ENCODE peak calls at places on chromosomes 7 and 10, in ten cellular contexts. Q is heart left ventricle, X is left ventricle myocardium inferior, O is activated B cell treated with CpG ODN at 0.5 μM for 24 hours, U is right atrium auricular region, F is choroid plexus epithelial cell, R is MCF 10A, V is ovary, D is IMR-90, Z is GM20000. N is an unnamed sample.

GRCh38 chr10:119253433-119254174 is 46.2 kb downstream of the GRK5 start:
- DNase-seq in Q (peak; percentile 67), X (peak; percentile 75), O (no peak), U (peak; percentile 89), F (peak; percentile 97), R (peak; percentile 72), V (peak; percentile 91), D (peak; percentile 96), Z (no peak), N (no peak)

GRCh38 chr7:5070206-5070605 is 24.5 kb downstream of the RBAK start:
- DNase-seq in Q (no peak), X (no peak), O (no peak), U (no peak), F (no peak), R (no peak), V (no peak), D (no peak), Z (no peak), N (no peak)

GRCh38 chr7:138895700-138896099 is 85.5 kb downstream of the KIAA1549 start:
- DNase-seq in Q (no peak), X (no peak), O (no peak), U (no peak), F (no peak), R (peak; percentile 47), V (no peak), D (no peak), Z (no peak), N (no peak)

GRCh38 chr7:24442170-24442777 is 131.0 kb upstream of the PALS2 start:
- DNase-seq in Q (no peak), X (no peak), O (no peak), U (no peak), F (no peak), R (no peak), V (no peak), D (no peak), Z (no peak), N (no peak)

GRCh38 chr10:91891285-91892001 is 17.8 kb downstream of the FGFBP3 start:
- DNase-seq in Q (no peak), X (no peak), O (no peak), U (no peak), F (peak; percentile 88), R (peak; percentile 79), V (no peak), D (peak; percentile 83), Z (no peak), N (no peak)

GRCh38 chr7:23299770-23300300 is 696 bp downstream of the MALSU1 start:
- DNase-seq in Q (no peak), X (no peak), O (no peak), U (no peak), F (peak; percentile 62), R (no peak), V (no peak), D (peak; percentile 35), Z (peak; percentile 19), N (no peak)

GRCh38 chr7:90958669-90959068 is 305.6 kb upstream of the FZD1 start:
- DNase-seq in Q (no peak), X (no peak), O (no peak), U (no peak), F (peak; percentile 94), R (no peak), V (no peak), D (peak; percentile 66), Z (no peak), N (no peak)

GRCh38 chr10:50582766-50583762 is 40.7 kb downstream of the SGMS1 start:
- DNase-seq in Q (no peak), X (no peak), O (no peak), U (no peak), F (no peak), R (no peak), V (no peak), D (peak; percentile 27), Z (no peak), N (no peak)

GRCh38 chr7:107294182-107294581 is 125.4 kb downstream of the HBP1 start:
- DNase-seq in Q (no peak), X (no peak), O (no peak), U (no peak), F (no peak), R (no peak), V (no peak), D (no peak), Z (no peak), N (no peak)

GRCh38 chr10:114631678-114632417 is 26.2 kb downstream of the ABLIM1 start:
- DNase-seq in Q (peak; percentile 60), X (peak; percentile 56), O (peak; percentile 20), U (peak; percentile 64), F (no peak), R (no peak), V (peak; percentile 54), D (no peak), Z (peak; percentile 38), N (no peak)

GRCh38 chr10:35463105-35463867 is 127.0 kb downstream of the CCNY start:
- DNase-seq in Q (no peak), X (no peak), O (no peak), U (no peak), F (no peak), R (no peak), V (no peak), D (peak; percentile 34), Z (no peak), N (no peak)

GRCh38 chr7:16668978-16669377 is 23.0 kb downstream of the BZW2 start:
- DNase-seq in Q (no peak), X (no peak), O (no peak), U (no peak), F (peak; percentile 61), R (no peak), V (no peak), D (no peak), Z (no peak), N (no peak)

GRCh38 chr10:71974489-71975011 is 10.4 kb downstream of the CHST3 start:
- DNase-seq in Q (no peak), X (no peak), O (no peak), U (no peak), F (no peak), R (peak; percentile 81), V (no peak), D (peak; percentile 74), Z (peak; percentile 70), N (no peak)

GRCh38 chr10:62870866-62871265 is 54.7 kb upstream of the EGR2 start:
- DNase-seq in Q (no peak), X (no peak), O (no peak), U (no peak), F (no peak), R (no peak), V (no peak), D (no peak), Z (peak; percentile 65), N (no peak)

GRCh38 chr10:69813632-69814031 is 11.9 kb downstream of the COL13A1 start:
- DNase-seq in Q (no peak), X (no peak), O (no peak), U (no peak), F (no peak), R (no peak), V (no peak), D (no peak), Z (no peak), N (no peak)
- TF ChIP-seq CTCF in Q (no peak), X (no peak), O (no peak), U (no peak), F (peak; percentile 16), R (no peak), V (no peak), D (no peak), Z (no peak), N (no peak)

GRCh38 chr10:97101166-97101940 is 84.4 kb downstream of the SLIT1 start:
- DNase-seq in Q (no peak), X (no peak), O (no peak), U (no peak), F (peak; percentile 27), R (no peak), V (no peak), D (no peak), Z (no peak), N (no peak)
- TF ChIP-seq CTCF in Q (no peak), X (peak; percentile 20), O (no peak), U (no peak), F (peak; percentile 12), R (no peak), V (no peak), D (no peak), Z (no peak), N (no peak)

DNA sequence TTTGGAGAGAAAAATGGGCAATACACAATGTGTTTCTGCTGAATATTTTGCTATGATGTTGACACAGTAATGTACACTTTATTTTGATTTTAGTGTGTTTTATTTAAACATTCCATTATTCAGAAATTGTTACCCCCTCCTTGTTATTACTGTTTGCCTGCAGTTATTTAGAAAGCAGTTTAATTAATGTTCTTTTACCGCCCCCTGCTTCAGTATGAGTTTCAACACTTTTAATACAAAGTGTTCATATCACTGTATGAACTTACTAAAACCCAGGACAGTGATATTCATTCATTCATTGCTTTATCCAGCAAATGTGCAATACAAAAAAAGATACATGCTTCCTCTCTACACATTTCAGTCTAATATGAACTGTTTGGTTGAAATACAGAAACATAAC is 159.3 kb downstream of the AUTS2 start:
- DNase-seq in Q (no peak), X (no peak), O (no peak), U (no peak), F (no peak), R (no peak), V (no peak), D (no peak), Z (no peak), N (no peak)
- TF ChIP-seq CTCF in Q (no peak), X (no peak), O (no peak), U (no peak), F (no peak), R (no peak), V (no peak), D (no peak), Z (no peak), N (peak; percentile 21)

GRCh38 chr10:93595378-93596288 is 5.4 kb downstream of the RBP4 start:
- DNase-seq in Q (no peak), X (no peak), O (no peak), U (no peak), F (no peak), R (no peak), V (no peak), D (no peak), Z (no peak), N (no peak)

GRCh38 chr10:93594518-93594917 is 6.5 kb downstream of the RBP4 start:
- DNase-seq in Q (no peak), X (no peak), O (no peak), U (no peak), F (no peak), R (no peak), V (no peak), D (no peak), Z (no peak), N (no peak)

GRCh38 chr10:93597075-93597599 is 3.9 kb downstream of the RBP4 start:
- DNase-seq in Q (no peak), X (no peak), O (no peak), U (no peak), F (no peak), R (no peak), V (no peak), D (no peak), Z (no peak), N (no peak)

GRCh38 chr10:93598157-93598556 is 2.9 kb downstream of the RBP4 start:
- DNase-seq in Q (no peak), X (no peak), O (no peak), U (no peak), F (peak; percentile 26), R (peak; percentile 21), V (no peak), D (no peak), Z (no peak), N (no peak)

DNA sequence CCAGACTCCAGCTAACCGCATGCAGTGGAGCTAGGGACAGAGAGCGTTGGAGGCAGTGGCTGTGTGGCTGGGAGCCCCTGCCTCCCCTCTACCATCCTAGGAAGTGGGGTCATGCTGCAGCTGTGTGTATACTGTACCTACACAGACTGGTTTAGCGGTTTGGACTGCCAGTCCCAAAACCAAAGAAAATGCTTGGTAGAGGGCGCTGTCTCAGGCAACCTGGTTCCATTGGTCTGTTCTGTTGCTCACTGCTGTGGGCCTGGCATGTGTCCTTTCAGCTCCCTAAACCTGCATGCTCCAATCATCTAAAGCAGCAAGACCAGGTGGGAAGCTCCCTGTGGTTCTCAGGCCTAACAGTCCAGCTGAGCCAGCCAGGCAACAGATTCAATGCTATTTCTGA is 4.5 kb downstream of the RBP4 start:
- DNase-seq in Q (no peak), X (no peak), O (no peak), U (no peak), F (no peak), R (no peak), V (no peak), D (no peak), Z (no peak), N (no peak)
- TF ChIP-seq CTCF in Q (no peak), X (no peak), O (no peak), U (no peak), F (peak; percentile 16), R (no peak), V (no peak), D (no peak), Z (no peak), N (no peak)

N was measured in D721Med.